ENCODE peak calls at places on chromosomes 3 and 15, in six cellular contexts. D, L, F, Z, G and X are unnamed samples.

GRCh38 chr3:121786485-121786884 is 36.9 kb upstream of the GOLGB1 start:
- DNase-seq in D (no peak), L (no peak), F (no peak), Z (no peak), G (no peak), X (no peak)

GRCh38 chr15:60392986-60393811 is 4.6 kb downstream of the ANXA2 start:
- DNase-seq in D (peak; percentile 95), L (no peak), F (no peak), Z (peak; percentile 96), G (no peak), X (peak; percentile 92)

GRCh38 chr15:71189723-71190122 is 74.5 kb downstream of the THSD4 start:
- DNase-seq in D (no peak), L (peak; percentile 29), F (no peak), Z (no peak), G (no peak), X (no peak)

GRCh38 chr3:123787133-123787532 is 97.0 kb downstream of the MYLK start:
- DNase-seq in D (no peak), L (no peak), F (no peak), Z (no peak), G (no peak), X (no peak)

GRCh38 chr3:71978150-71978721 is 193.3 kb upstream of the PROK2 start:
- DNase-seq in D (no peak), L (no peak), F (no peak), Z (no peak), G (no peak), X (no peak)

GRCh38 chr15:56763496-56763895 is 30.2 kb upstream of the ZNF280D start:
- DNase-seq in D (no peak), L (no peak), F (no peak), Z (no peak), G (no peak), X (no peak)

GRCh38 chr3:53806182-53807116 is 39.8 kb downstream of the CHDH start:
- DNase-seq in D (no peak), L (no peak), F (no peak), Z (no peak), G (no peak), X (peak; percentile 92)

GRCh38 chr3:102687851-102688555 is 253.2 kb downstream of the ZPLD1 start:
- DNase-seq in D (no peak), L (no peak), F (no peak), Z (no peak), G (no peak), X (no peak)

GRCh38 chr3:20236603-20237002 is 50.6 kb upstream of the SGO1 start:
- DNase-seq in D (no peak), L (no peak), F (no peak), Z (no peak), G (no peak), X (no peak)

GRCh38 chr3:117549716-117550115 is 840.1 kb downstream of the TUSC7 start:
- DNase-seq in D (no peak), L (no peak), F (no peak), Z (no peak), G (no peak), X (peak; percentile 38)

GRCh38 chr3:169650503-169650902 is 13.0 kb downstream of the MECOM start:
- DNase-seq in D (no peak), L (no peak), F (no peak), Z (no peak), G (no peak), X (no peak)

GRCh38 chr3:150319900-150320299 is 88.2 kb upstream of the TSC22D2 start:
- DNase-seq in D (peak; percentile 70), L (no peak), F (no peak), Z (peak; percentile 84), G (no peak), X (peak; percentile 97)

GRCh38 chr15:25933456-25934158 is 70.5 kb upstream of the ATP10A start:
- DNase-seq in D (peak; percentile 81), L (peak; percentile 76), F (peak; percentile 74), Z (peak; percentile 83), G (peak; percentile 79), X (peak; percentile 85)

GRCh38 chr15:44194397-44195150 is 497 bp downstream of the FRMD5 start:
- DNase-seq in D (peak; percentile 70), L (no peak), F (peak; percentile 50), Z (no peak), G (peak; percentile 34), X (peak; percentile 83)

GRCh38 chr3:76497636-76498035 is 542.3 kb upstream of the ROBO2 start:
- DNase-seq in D (peak; percentile 0), L (no peak), F (no peak), Z (no peak), G (no peak), X (peak; percentile 78)